ENCODE peak calls at places on chromosomes 12 and 14, in nine cellular contexts. L is AG04449; E is bronchial epithelial cell; Z is psoas muscle; F is dorsolateral prefrontal cortex; G is CD8-positive, alpha-beta memory T cell; P is RWPE2; D is astrocyte of the spinal cord; H is foreskin fibroblast. O is an unnamed sample.

GRCh38 chr14:91509083-91509877 is 830 bp downstream of the PPP4R3A start:
- DNase-seq in G (peak), H (peak), E (peak), L (no peak), P (peak), F (peak), Z (peak), D (no peak), O (peak)

GRCh38 chr12:70360218-70360617 is 5.9 kb upstream of the KCNMB4 start:
- DNase-seq in H (no peak), F (no peak), Z (no peak), E (no peak), L (no peak), G (no peak), P (no peak), D (no peak), O (no peak)

GRCh38 chr12:113152835-113153814 is 3.6 kb downstream of the CFAP73 start:
- DNase-seq in L (no peak), P (no peak), G (peak), F (peak), H (peak), E (peak), Z (peak), D (peak), O (peak)

GRCh38 chr12:6708968-6709394 is 8.4 kb upstream of the PIANP start:
- DNase-seq in D (no peak), E (no peak), L (no peak), P (no peak), Z (no peak), H (no peak), F (no peak), G (no peak), O (peak)

GRCh38 chr12:55733021-55733555 is 4.3 kb upstream of the CD63 start:
- DNase-seq in H (no peak), D (no peak), P (no peak), E (no peak), F (no peak), Z (no peak), G (no peak), L (no peak), O (no peak)

GRCh38 chr12:26130728-26131127 is 5.9 kb upstream of the BHLHE41 start:
- DNase-seq in D (no peak), H (no peak), P (no peak), E (no peak), F (no peak), Z (no peak), L (no peak), G (no peak), O (no peak)

GRCh38 chr12:70319632-70320031 is 46.5 kb upstream of the KCNMB4 start:
- DNase-seq in L (no peak), P (no peak), G (no peak), F (no peak), D (no peak), E (no peak), Z (no peak), H (no peak), O (no peak)

GRCh38 chr14:91154851-91155625 is 41.2 kb downstream of the DGLUCY start:
- DNase-seq in D (peak), E (peak), F (no peak), P (no peak), H (peak), G (peak), L (no peak), Z (peak), O (no peak)

GRCh38 chr12:128761305-128761880 is 62.4 kb downstream of the SLC15A4 start:
- DNase-seq in Z (no peak), E (no peak), L (no peak), D (no peak), P (no peak), G (no peak), H (no peak), F (no peak), O (no peak)

GRCh38 chr12:122851820-122852219 is 16.6 kb downstream of the HIP1R start:
- DNase-seq in P (no peak), E (peak), H (peak), F (no peak), Z (peak), D (peak), G (no peak), L (no peak), O (peak)

GRCh38 chr14:56648508-56649301 is 69.1 kb downstream of the TMEM260 start:
- DNase-seq in D (no peak), L (no peak), G (no peak), E (no peak), F (no peak), Z (no peak), P (no peak), H (no peak), O (no peak)

GRCh38 chr12:53327435-53328042 is 6.1 kb upstream of the AAAS start:
- DNase-seq in D (no peak), L (no peak), H (peak), Z (peak), G (no peak), P (no peak), E (no peak), F (no peak), O (no peak)

GRCh38 chr12:111437816-111438454 is 32.2 kb downstream of the SH2B3 start:
- DNase-seq in F (no peak), Z (no peak), E (peak), G (no peak), D (peak), L (no peak), H (peak), P (no peak), O (peak)

GRCh38 chr14:53646925-53647324 is 309.7 kb downstream of the BMP4 start:
- DNase-seq in G (no peak), D (no peak), L (no peak), Z (no peak), P (no peak), F (no peak), E (no peak), H (no peak), O (no peak)

GRCh38 chr12:115700896-115701465 is 576.5 kb downstream of the MED13L start:
- DNase-seq in Z (no peak), D (no peak), P (no peak), F (no peak), L (no peak), H (peak), G (no peak), E (no peak), O (no peak)

GRCh38 chr14:30876692-30877091 is 2.3 kb downstream of the COCH start:
- DNase-seq in L (no peak), D (no peak), G (no peak), P (no peak), H (no peak), F (no peak), E (no peak), Z (no peak), O (no peak)

GRCh38 chr12:125220404-125221273 is 155.4 kb downstream of the AACS start:
- DNase-seq in D (peak), E (peak), H (peak), Z (no peak), G (no peak), P (no peak), L (no peak), F (no peak), O (no peak)

GRCh38 chr12:111338096-111338495 is 30.8 kb downstream of the PHETA1 start:
- DNase-seq in F (no peak), P (no peak), L (no peak), D (no peak), H (no peak), E (no peak), G (no peak), Z (no peak), O (no peak)

GRCh38 chr14:51018521-51018920 is 74.2 kb upstream of the PYGL start:
- DNase-seq in P (no peak), F (no peak), H (peak), E (no peak), Z (no peak), D (peak), G (no peak), L (no peak), O (no peak)

GRCh38 chr12:86698581-86698980 is 442.4 kb upstream of the MGAT4C start:
- DNase-seq in F (no peak), Z (no peak), P (no peak), G (no peak), L (peak), H (peak), E (no peak), D (peak), O (no peak)

GRCh38 chr12:93784339-93785086 is 107.3 kb downstream of the CRADD start:
- DNase-seq in P (no peak), H (peak), D (peak), L (no peak), E (no peak), F (no peak), G (no peak), Z (peak), O (no peak)

GRCh38 chr12:22518067-22518719 is 26.1 kb downstream of the C2CD5 start:
- DNase-seq in H (no peak), Z (no peak), D (peak), E (peak), F (peak), P (no peak), L (no peak), G (no peak), O (no peak)

GRCh38 chr14:63164108-63164683 is 40.0 kb upstream of the RHOJ start:
- DNase-seq in L (no peak), E (no peak), D (no peak), P (no peak), G (no peak), H (no peak), Z (no peak), F (no peak), O (no peak)

GRCh38 chr12:18583655-18584054 is 154.2 kb downstream of the PLCZ1 start:
- DNase-seq in E (no peak), Z (no peak), G (no peak), L (no peak), P (no peak), D (no peak), F (no peak), H (no peak), O (no peak)

GRCh38 chr12:121893901-121894540 is 5.4 kb downstream of the PSMD9 start:
- DNase-seq in L (no peak), Z (no peak), P (no peak), H (peak), G (no peak), F (no peak), E (peak), D (peak), O (no peak)

GRCh38 chr12:118376089-118377004 is at the start of gene SUDS3:
- DNase-seq in H (peak), Z (peak), P (peak), L (no peak), D (peak), G (peak), F (peak), E (peak), O (peak)

DNA sequence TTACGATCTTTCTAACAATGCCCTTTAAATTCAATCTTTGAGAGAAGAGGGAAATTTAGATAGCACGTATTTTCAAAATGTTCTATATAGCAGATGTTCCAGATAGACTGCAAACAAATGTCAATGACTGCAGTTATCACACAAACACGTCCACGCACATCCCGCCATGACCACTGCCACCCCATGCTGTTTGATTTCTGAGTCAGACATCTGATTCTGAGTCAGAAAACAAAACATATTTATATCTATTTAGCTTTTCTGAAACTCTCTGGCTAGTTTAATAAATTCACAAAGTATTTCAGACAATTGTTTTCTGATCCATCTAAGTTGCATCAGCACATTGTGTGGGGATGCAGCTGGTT is 105.9 kb upstream of the BCAT1 start:
- DNase-seq in Z (no peak), E (peak), G (peak), L (no peak), P (no peak), H (peak), D (peak), F (no peak), O (no peak)
- H3K4me3 ChIP-seq in Z (peak), E (peak), G (peak), L (no peak), P (no peak), H (no peak), D (no peak), F (peak), O (no peak)

GRCh38 chr12:130160711-130161231 is 1.5 kb upstream of the FZD10 start:
- DNase-seq in H (no peak), E (no peak), P (peak), Z (no peak), L (no peak), D (no peak), G (no peak), F (no peak), O (peak)
- H3K4me3 ChIP-seq in H (no peak), E (no peak), P (peak), Z (peak), L (no peak), D (no peak), G (no peak), F (no peak), O (no peak)

DNA sequence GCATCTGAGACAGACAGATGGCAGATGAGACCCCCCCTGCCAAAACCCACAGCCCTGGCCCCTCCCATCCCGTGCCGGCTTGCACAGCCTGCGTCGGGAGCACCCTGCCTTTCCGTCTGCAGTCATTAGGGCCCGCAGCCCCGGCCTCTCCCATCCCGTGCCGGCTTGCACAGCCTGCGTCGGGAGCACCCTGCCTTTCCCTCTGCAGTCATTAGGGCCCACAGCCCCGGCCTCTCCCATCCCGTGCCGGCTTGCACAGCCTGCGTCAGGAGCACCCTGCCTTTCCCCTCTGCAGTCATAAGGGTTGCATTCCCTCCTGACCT is 79.2 kb upstream of the DYNC1H1 start:
- DNase-seq in P (no peak), D (no peak), G (no peak), F (no peak), L (no peak), Z (no peak), E (no peak), H (no peak), O (no peak)
- H3K4me3 ChIP-seq in P (no peak), D (no peak), G (no peak), F (no peak), L (no peak), Z (no peak), E (no peak), H (no peak), O (no peak)

GRCh38 chr14:77141592-77142288 is at the start of gene ZDHHC22:
- DNase-seq in L (no peak), F (peak), D (no peak), E (no peak), H (peak), G (no peak), Z (no peak), P (no peak), O (no peak)
- H3K4me3 ChIP-seq in L (peak), F (peak), D (peak), E (no peak), H (peak), G (no peak), Z (peak), P (peak), O (no peak)

GRCh38 chr14:75439989-75440388 is 12.2 kb downstream of the JDP2 start:
- DNase-seq in E (no peak), P (no peak), G (no peak), Z (no peak), L (no peak), H (no peak), D (no peak), F (no peak), O (no peak)
- H3K4me3 ChIP-seq in E (no peak), P (no peak), G (no peak), Z (no peak), L (no peak), H (no peak), D (no peak), F (no peak), O (no peak)

DNA sequence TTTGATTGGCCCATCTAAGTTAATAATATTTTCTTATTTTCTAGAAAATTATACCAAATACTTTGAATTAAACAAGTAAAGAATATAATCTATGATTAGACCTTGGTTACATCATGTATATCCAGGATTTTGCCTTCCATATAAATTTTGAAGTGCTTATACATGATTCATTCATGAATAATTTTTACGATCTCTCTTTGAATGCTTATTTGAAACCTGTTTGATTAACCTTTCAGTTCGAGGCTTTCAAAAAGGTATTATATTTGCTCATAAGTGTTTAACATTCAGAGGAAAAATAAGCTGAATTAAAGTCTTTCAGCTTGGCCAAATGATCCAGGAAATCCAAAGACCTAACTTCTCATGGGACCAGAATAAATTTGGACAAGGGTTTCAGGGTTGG is 495.2 kb upstream of the GARIN6 start:
- DNase-seq in L (no peak), G (no peak), P (no peak), E (no peak), H (no peak), D (no peak), F (no peak), Z (no peak), O (no peak)
- H3K4me3 ChIP-seq in L (no peak), G (no peak), P (no peak), E (no peak), H (no peak), D (no peak), F (peak), Z (no peak), O (no peak)

GRCh38 chr14:104136472-104137296 is 1.7 kb upstream of the KIF26A start:
- DNase-seq in E (no peak), L (no peak), H (peak), D (no peak), Z (peak), F (no peak), P (peak), G (no peak), O (peak)

GRCh38 chr14:104135904-104136471 is 2.4 kb upstream of the KIF26A start:
- DNase-seq in F (no peak), E (no peak), G (no peak), H (no peak), D (no peak), Z (peak), L (no peak), P (no peak), O (peak)

GRCh38 chr14:104134061-104134965 is 4.1 kb upstream of the KIF26A start:
- DNase-seq in P (peak), L (no peak), G (no peak), Z (peak), E (no peak), H (no peak), F (no peak), D (no peak), O (peak)

GRCh38 chr14:104133496-104133895 is 4.9 kb upstream of the KIF26A start:
- DNase-seq in H (no peak), D (no peak), Z (peak), P (peak), E (no peak), F (no peak), L (no peak), G (no peak), O (peak)

GRCh38 chr14:104135121-104135903 is 3.1 kb upstream of the KIF26A start:
- DNase-seq in G (no peak), F (no peak), H (peak), L (no peak), D (no peak), P (peak), Z (peak), E (peak), O (peak)
- H3K4me3 ChIP-seq in G (no peak), F (peak), H (no peak), L (no peak), D (no peak), P (no peak), Z (no peak), E (no peak), O (no peak)

DNA sequence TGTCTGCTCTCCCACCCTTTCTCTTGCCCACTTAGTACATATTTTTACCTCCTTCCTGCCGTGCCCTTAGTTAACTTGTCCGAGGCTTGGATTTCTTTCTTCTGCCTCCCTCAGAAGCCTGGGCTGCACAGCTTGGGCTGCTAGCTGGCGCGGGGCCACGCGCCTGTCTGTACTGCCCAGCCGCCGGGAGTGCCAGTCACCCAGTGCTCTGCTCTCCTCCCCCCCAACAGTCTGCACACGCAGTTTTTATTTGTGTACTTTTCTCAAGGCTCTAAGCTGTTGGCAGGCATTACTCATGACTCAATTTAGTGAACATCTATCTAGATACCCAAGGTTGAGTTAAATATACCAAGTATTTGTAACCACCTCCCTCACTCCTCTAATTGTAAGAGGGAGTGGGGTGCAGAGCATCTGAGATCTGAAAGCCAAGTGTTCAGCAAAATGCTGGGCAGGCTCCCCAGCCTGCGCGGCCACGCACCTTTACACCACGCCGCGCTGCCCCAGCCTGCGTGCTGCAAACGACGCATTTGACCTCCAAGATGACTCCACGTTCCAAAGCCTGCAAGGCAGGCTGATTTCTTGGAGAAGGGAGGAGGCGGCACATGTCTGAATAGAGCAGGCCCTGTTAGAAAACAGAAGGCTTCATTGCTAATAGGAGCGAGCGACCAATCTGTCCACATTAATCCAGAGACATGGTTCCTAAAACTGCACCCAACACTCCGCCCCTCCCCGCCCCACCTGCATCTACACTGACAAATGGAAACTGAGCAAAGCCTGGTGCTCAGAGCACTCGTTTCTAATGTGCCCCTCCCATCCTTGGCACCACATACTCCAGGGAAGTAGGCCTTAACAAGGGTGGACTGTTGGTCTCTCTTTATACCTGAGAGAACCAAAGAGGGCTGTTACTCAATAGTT is 18.2 kb upstream of the CACNA2D4 start:
- DNase-seq in F (peak), E (peak), D (peak), L (peak), Z (peak), H (peak), P (no peak), G (no peak), O (peak)
- H3K4me3 ChIP-seq in F (peak), E (no peak), D (no peak), L (no peak), Z (peak), H (no peak), P (no peak), G (no peak), O (no peak)

GRCh38 chr12:96321941-96322340 is 78.3 kb downstream of the CDK17 start:
- DNase-seq in F (no peak), Z (no peak), H (no peak), E (no peak), G (no peak), L (no peak), P (no peak), D (no peak), O (no peak)
- H3K4me3 ChIP-seq in F (no peak), Z (no peak), H (no peak), E (no peak), G (no peak), L (no peak), P (no peak), D (no peak), O (no peak)

O was measured in aorta.